ENCODE peak calls at places on chromosomes 13 and 19, in four cellular contexts. M is SK-N-SH, T is HepG2, L is K562. I is an unnamed sample.

GRCh38 chr13:46082324-46082723 is 22.5 kb downstream of the CPB2 start:
- DNase-seq in M (no peak), T (no peak), L (no peak), I (no peak)

GRCh38 chr13:47119568-47120080 is 222.8 kb upstream of the HTR2A start:
- DNase-seq in M (no peak), T (no peak), L (no peak), I (no peak)

GRCh38 chr19:7705387-7706187 is 3.7 kb upstream of the FCER2 start:
- DNase-seq in M (no peak), T (no peak), L (no peak), I (no peak)

GRCh38 chr19:35073516-35073915 is 32.0 kb downstream of the HPN start:
- DNase-seq in M (no peak), T (no peak), L (no peak), I (no peak)

GRCh38 chr19:9808855-9809646 is 9.8 kb downstream of the FBXL12 start:
- DNase-seq in M (no peak), T (no peak), L (no peak), I (no peak)

GRCh38 chr13:112699318-112699918 is 9.6 kb downstream of the ATP11A start:
- DNase-seq in M (no peak), T (peak), L (no peak), I (no peak)

GRCh38 chr13:37481005-37481857 is 117.3 kb downstream of the POSTN start:
- DNase-seq in M (no peak), T (no peak), L (no peak), I (no peak)

GRCh38 chr13:93413972-93414717 is 187.5 kb downstream of the GPC6 start:
- DNase-seq in M (no peak), T (no peak), L (no peak), I (no peak)

GRCh38 chr19:39296906-39297305 is 699 bp downstream of the IFNL1 start:
- DNase-seq in M (no peak), T (no peak), L (no peak), I (no peak)

GRCh38 chr13:73303858-73304257 is 245.1 kb downstream of the KLF5 start:
- DNase-seq in M (no peak), T (no peak), L (no peak), I (no peak)

GRCh38 chr19:1249298-1249989 is 1.1 kb downstream of the MIDN start:
- DNase-seq in M (peak), T (peak), L (peak), I (peak)

GRCh38 chr13:112158961-112159360 is 92.0 kb downstream of the SOX1 start:
- DNase-seq in M (no peak), T (no peak), L (no peak), I (no peak)

GRCh38 chr19:40006273-40006691 is 9.4 kb downstream of the ZNF546 start:
- DNase-seq in M (no peak), T (no peak), L (peak), I (no peak)

GRCh38 chr13:42350141-42350540 is 78.2 kb downstream of the AKAP11 start:
- DNase-seq in M (no peak), T (no peak), L (no peak), I (no peak)

GRCh38 chr13:33548065-33548464 is 262.5 kb upstream of the STARD13 start:
- DNase-seq in M (no peak), T (no peak), L (no peak), I (no peak)

GRCh38 chr19:802497-802887 is 5.2 kb downstream of the PTBP1 start:
- DNase-seq in M (no peak), T (no peak), L (no peak), I (no peak)

GRCh38 chr13:29702912-29703351 is 107.4 kb upstream of the SLC7A1 start:
- DNase-seq in M (no peak), T (no peak), L (no peak), I (no peak)

GRCh38 chr13:104750377-104750776 is 1684.2 kb upstream of the SLC10A2 start:
- DNase-seq in M (no peak), T (no peak), L (no peak), I (no peak)

GRCh38 chr13:20716951-20717350 is 13.5 kb downstream of the IL17D start:
- DNase-seq in M (no peak), T (no peak), L (no peak), I (no peak)

GRCh38 chr19:47036233-47036651 is 12.2 kb downstream of the TMEM160 start:
- DNase-seq in M (no peak), T (no peak), L (no peak), I (no peak)

GRCh38 chr19:11626252-11626651 is 29.0 kb downstream of the ZNF627 start:
- DNase-seq in M (no peak), T (no peak), L (no peak), I (no peak)

GRCh38 chr19:1370579-1371361 is 12.9 kb upstream of the NDUFS7 start:
- DNase-seq in M (no peak), T (no peak), L (no peak), I (no peak)

GRCh38 chr19:58476498-58477015 is 405 bp downstream of the ZNF446 start:
- DNase-seq in M (peak), T (peak), L (peak), I (no peak)

GRCh38 chr13:105087941-105088340 is 1447.5 kb downstream of the EFNB2 start:
- DNase-seq in M (no peak), T (no peak), L (no peak), I (no peak)

GRCh38 chr13:50843256-50844043 is at the start of gene DLEU7:
- DNase-seq in M (peak), T (no peak), L (no peak), I (no peak)
- TF ChIP-seq ELF1 in M (no peak), T (no peak), L (no peak), I (no peak)

DNA sequence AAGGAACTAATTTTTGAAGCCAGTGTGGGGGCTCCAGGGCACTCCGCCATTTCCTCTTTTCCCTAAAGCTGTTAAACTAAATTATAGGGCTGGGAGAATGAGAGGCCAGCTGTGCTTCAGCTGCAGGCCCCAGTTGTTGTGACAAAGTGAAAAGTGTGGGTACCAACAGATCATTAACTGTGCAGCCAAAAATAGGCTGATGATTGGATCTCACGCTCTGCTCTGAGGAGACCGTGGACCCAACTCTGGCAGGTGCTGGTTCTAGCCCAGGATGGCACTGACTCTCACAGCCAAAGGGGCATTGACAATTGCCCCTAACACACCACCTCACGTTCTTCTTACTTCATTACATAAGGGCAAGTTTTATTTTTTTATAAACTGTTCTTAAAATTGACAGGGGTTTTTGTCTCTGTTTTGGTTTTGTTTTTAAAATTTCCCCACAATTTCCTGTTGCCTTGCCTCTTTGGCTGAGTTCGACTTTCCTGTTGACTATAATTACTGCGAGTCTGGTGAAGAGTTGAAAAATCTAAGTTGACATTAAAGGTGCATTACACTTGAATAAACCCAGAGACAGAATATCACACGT is 391.0 kb downstream of the FGF9 start:
- DNase-seq in M (no peak), T (no peak), L (no peak), I (no peak)
- TF ChIP-seq ELF1 in M (no peak), T (no peak), L (no peak), I (no peak)

GRCh38 chr13:40165533-40165932 is 500.9 kb downstream of the FOXO1 start:
- DNase-seq in M (no peak), T (no peak), L (no peak), I (no peak)

GRCh38 chr13:40161008-40161694 is 505.3 kb downstream of the FOXO1 start:
- DNase-seq in M (no peak), T (no peak), L (no peak), I (no peak)

GRCh38 chr13:40161931-40162330 is 504.5 kb downstream of the FOXO1 start:
- DNase-seq in M (no peak), T (no peak), L (no peak), I (no peak)

GRCh38 chr13:40167327-40167726 is 499.1 kb downstream of the FOXO1 start:
- DNase-seq in M (no peak), T (no peak), L (no peak), I (no peak)

GRCh38 chr13:40164137-40164536 is 502.3 kb downstream of the FOXO1 start:
- DNase-seq in M (no peak), T (no peak), L (no peak), I (no peak)
- TF ChIP-seq ELF1 in M (no peak), T (no peak), L (no peak), I (no peak)

DNA sequence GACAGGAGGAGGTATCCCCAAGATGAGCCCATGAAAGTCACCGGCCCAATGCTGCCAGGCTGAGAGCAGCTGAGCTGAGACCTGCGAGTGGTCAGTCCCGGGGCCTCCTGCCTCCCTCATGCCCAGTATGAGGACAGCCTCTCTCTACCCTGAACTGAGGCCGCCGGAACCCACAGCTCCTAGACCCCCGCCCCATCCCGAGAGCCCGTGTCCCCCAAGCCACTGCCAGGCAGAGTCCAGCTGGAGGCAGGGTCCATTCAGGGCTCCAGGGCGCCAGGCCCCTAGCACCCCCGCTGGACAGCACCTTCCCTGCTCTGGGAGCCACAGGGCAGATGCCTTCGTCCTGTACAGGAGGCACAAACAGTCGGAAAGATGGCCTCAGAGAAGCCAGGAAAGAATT is 38.7 kb downstream of the MLLT1 start:
- DNase-seq in M (peak), T (no peak), L (no peak), I (no peak)
- TF ChIP-seq ELF1 in M (no peak), T (no peak), L (no peak), I (no peak)

GRCh38 chr19:55640043-55640576 is 692 bp upstream of the ZNF580 start:
- DNase-seq in M (peak), T (no peak), L (peak), I (no peak)

GRCh38 chr19:55643003-55643732 is at the start of gene ZNF581:
- DNase-seq in M (peak), T (peak), L (peak), I (no peak)

GRCh38 chr19:55642153-55643002 is 1.1 kb upstream of the ZNF581 start:
- DNase-seq in M (peak), T (no peak), L (no peak), I (no peak)

GRCh38 chr19:55640577-55641375 is at the start of gene ZNF580:
- DNase-seq in M (peak), T (peak), L (peak), I (no peak)

DNA sequence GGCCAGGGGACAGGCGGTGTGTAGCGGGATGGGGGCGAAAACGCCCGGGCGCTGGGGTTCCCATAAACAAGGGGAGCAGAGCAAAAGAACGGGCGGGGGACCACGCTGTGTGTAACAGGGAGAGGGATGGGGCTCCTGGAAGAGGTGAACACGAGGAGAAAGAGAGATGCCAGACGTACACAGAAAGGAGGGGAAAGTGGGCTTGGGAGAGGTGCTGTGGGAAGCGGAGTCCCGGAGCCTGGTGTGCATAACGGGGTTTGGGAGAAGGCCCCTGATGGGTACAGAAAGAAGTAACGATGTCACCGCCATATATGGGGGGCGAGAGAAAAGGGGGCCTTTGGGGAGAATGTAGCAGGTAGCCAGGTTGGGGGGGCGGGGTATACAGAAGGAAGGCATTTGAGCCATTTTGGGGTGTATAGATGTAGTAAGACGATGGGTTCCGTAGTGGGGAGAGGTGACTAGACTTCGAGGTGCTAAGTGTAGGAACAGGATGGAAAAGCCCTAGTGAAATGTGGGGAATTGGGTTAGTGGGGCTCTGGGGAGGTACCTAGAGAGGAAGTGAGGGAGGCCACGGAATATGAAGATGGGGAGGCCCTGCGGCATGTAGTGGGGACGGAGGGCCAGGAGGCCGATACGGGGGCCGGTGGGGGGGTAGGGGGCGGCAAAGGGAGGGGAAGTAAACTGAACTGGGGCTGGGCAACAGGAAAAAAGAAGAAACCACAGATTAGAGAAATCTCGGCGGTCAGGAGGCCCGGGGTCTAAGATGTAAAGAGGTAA is 762 bp downstream of the ZNF580 start:
- DNase-seq in M (peak), T (no peak), L (peak), I (no peak)
- TF ChIP-seq ELF1 in M (no peak), T (no peak), L (no peak), I (no peak)

DNA sequence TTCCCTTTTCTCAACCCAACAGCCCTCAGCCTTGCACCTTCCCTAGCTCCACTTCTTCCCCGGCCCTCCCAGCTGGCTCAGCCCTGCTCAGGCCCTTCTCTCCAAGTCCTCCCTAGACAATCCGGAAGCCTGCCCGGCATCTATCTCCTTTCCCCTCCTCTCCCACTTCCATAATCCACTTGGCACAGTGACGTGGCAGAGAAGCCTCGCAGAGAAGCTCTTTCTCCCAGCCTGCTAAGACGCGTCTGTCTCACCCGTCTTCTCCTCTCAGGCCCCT is 1.1 kb downstream of the UBXN6 start:
- DNase-seq in M (peak), T (no peak), L (no peak), I (no peak)
- TF ChIP-seq ELF1 in M (no peak), T (no peak), L (no peak), I (no peak)

GRCh38 chr13:108377646-108378206 is 108.2 kb downstream of the TNFSF13B start:
- DNase-seq in M (no peak), T (no peak), L (no peak), I (no peak)

GRCh38 chr13:108383676-108384075 is 114.2 kb downstream of the TNFSF13B start:
- DNase-seq in M (no peak), T (no peak), L (no peak), I (no peak)
- TF ChIP-seq ELF1 in M (no peak), T (no peak), L (no peak), I (no peak)

I was measured in HCT116.